ENCODE peak calls at places on chromosomes 7 and 10, in five cellular contexts. V is tibial nerve, D is ovary, R is sigmoid colon, A is GM12878. O is an unnamed sample.
A peak's percentile ranks its signal among the peaks of the same experiment; 100 is the strongest.

GRCh38 chr10:84608126-84608525 is 279.7 kb downstream of the CCSER2 start:
- DNase-seq in A (peak; percentile 12), V (no peak), D (no peak), R (no peak), O (no peak)

GRCh38 chr10:43136995-43137700 is 1.1 kb upstream of the CSGALNACT2 start:
- DNase-seq in V (no peak), R (no peak), D (no peak), A (no peak), O (peak; percentile 70)

GRCh38 chr10:70587045-70587658 is 15.4 kb downstream of the PRF1 start:
- DNase-seq in A (peak; percentile 49), D (no peak), R (no peak), V (no peak), O (no peak)

GRCh38 chr10:43218206-43218950 is 48.5 kb downstream of the RASGEF1A start:
- DNase-seq in A (no peak), R (no peak), D (no peak), V (no peak), O (no peak)

GRCh38 chr7:141864765-141865447 is 23.6 kb upstream of the PRSS37 start:
- DNase-seq in D (no peak), R (no peak), A (no peak), V (no peak), O (no peak)

GRCh38 chr10:131758942-131759315 is 141.9 kb upstream of the PPP2R2D start:
- DNase-seq in V (no peak), R (peak; percentile 48), A (no peak), D (no peak), O (no peak)

GRCh38 chr10:117532003-117532385 is 10.6 kb upstream of the EMX2 start:
- DNase-seq in D (no peak), A (no peak), R (no peak), V (no peak), O (no peak)

GRCh38 chr10:24360286-24361127 is 151.6 kb downstream of the KIAA1217 start:
- DNase-seq in D (peak; percentile 84), R (no peak), V (peak; percentile 78), A (no peak), O (no peak)

GRCh38 chr7:94052398-94053180 is 48.4 kb upstream of the BET1 start:
- DNase-seq in V (no peak), A (peak; percentile 27), R (no peak), D (no peak), O (no peak)

DNA sequence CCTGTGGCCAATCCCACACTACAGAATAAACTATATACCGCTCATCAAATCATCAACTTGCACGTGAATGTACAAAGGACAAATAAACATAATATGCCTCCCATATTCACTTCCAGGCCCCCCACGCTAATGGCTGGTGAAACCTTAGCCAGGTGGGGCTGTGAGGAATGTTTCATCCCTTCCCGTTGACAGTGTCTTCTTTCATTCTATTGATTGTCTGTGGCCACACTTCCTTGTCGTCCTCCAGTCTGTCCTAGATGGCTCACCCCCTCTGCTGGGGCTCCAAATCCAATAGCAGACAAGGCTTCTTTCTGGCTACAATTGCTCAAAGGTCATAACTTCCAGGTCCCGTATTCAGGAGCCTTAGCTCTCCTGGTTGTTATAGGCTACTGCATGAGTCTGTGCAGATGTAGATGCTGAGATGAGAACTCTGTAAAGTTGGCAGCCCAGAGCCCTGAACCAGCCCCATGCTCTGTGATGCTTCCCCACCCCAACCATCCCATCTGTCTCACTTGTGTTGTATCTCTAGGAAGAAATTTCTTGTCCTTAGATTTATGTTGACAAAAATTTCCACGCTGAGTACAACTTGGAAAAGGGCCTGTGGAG is 61.4 kb upstream of the EEPD1 start:
- DNase-seq in D (no peak), V (no peak), A (no peak), R (no peak), O (no peak)
- H3K27ac ChIP-seq in D (no peak overlapping the region), V (no peak overlapping the region), A (no peak overlapping the region), R (no peak overlapping the region), O (no peak overlapping the region)

DNA sequence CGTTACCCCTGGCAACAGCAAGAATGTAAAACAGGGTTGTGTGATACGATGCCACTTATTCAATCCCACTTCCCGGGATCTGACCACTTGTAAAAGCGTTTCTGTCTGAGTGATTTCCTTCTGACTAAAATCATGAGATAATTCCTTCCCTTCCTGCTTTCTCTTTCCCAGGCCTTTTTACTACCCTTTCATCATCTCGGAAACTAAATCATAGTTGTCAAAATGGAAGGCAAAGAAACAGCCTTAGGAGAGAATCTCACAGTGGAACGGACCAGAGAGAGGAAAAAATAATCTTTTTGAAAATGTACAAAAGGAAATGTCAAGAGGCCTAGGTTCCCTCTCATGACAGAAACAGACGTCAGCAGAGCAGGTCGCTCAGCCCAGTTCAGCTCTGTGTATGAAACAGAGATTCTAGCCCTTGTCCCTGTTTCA is 29.7 kb downstream of the DIP2C start:
- DNase-seq in R (peak; percentile 53), V (no peak), A (no peak), D (peak; percentile 19), O (no peak)
- TF ChIP-seq EP300 in R (peak; percentile 54), V (no peak), A (no peak), D (no peak), O (no peak)

GRCh38 chr7:116211006-116211912 is 920 bp downstream of the TES start:
- DNase-seq in R (peak; percentile 91), A (peak; percentile 59), V (peak; percentile 33), D (peak; percentile 37), O (peak; percentile 93)

GRCh38 chr7:116210345-116211005 is at the start of gene TES:
- DNase-seq in V (no peak), D (peak; percentile 60), A (no peak), R (peak; percentile 81), O (no peak)

GRCh38 chr7:116213361-116214155 is 3.2 kb downstream of the TES start:
- DNase-seq in R (no peak), A (no peak), V (no peak), D (no peak), O (no peak)

GRCh38 chr7:116212859-116213258 is 2.5 kb downstream of the TES start:
- DNase-seq in D (no peak), R (no peak), A (no peak), V (no peak), O (no peak)

DNA sequence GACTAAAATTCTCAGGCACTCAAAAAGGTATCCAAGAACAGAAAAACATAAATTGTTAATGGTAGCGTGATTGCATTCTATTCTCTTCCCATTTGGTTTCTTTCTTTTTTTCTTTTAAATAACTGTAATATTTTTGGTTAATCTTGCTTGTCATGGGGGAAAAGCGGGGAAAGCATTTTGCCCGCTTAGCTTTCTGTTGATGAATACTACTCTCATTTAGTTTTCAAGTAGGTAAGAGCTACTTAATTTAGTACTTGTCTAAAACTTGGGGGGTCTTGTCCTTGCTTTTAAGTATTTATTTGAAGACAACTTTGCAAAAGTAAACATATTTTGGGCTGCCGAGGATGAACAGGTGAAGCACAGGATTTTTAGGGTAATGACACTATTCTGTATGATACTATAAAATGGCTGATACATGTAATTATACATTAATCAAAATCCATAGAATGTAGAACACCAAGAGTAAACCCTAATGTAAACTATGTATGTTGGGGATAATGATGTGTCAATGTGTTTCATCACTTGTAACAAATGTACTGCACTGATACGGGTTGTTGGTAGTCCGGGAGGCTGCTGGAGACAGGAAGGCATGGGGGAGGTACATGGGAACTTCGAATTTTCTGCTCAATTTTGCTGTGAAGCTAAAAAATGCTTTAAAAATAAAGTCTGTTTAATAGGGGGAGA is 1.7 kb downstream of the TES start:
- DNase-seq in D (no peak), A (no peak), R (no peak), V (no peak), O (no peak)
- TF ChIP-seq POLR2A in D (no peak), A (no peak), R (no peak), V (no peak), O (no peak)

GRCh38 chr7:80724249-80724871 is 85.9 kb downstream of the CD36 start:
- DNase-seq in A (no peak), R (no peak), V (no peak), D (no peak), O (no peak)
- H3K27ac ChIP-seq in A (no peak overlapping the region), R (peak overlapping the region; percentile 66), V (peak overlapping the region; percentile 92), D (no peak overlapping the region), O (peak overlapping the region; percentile 85)

DNA sequence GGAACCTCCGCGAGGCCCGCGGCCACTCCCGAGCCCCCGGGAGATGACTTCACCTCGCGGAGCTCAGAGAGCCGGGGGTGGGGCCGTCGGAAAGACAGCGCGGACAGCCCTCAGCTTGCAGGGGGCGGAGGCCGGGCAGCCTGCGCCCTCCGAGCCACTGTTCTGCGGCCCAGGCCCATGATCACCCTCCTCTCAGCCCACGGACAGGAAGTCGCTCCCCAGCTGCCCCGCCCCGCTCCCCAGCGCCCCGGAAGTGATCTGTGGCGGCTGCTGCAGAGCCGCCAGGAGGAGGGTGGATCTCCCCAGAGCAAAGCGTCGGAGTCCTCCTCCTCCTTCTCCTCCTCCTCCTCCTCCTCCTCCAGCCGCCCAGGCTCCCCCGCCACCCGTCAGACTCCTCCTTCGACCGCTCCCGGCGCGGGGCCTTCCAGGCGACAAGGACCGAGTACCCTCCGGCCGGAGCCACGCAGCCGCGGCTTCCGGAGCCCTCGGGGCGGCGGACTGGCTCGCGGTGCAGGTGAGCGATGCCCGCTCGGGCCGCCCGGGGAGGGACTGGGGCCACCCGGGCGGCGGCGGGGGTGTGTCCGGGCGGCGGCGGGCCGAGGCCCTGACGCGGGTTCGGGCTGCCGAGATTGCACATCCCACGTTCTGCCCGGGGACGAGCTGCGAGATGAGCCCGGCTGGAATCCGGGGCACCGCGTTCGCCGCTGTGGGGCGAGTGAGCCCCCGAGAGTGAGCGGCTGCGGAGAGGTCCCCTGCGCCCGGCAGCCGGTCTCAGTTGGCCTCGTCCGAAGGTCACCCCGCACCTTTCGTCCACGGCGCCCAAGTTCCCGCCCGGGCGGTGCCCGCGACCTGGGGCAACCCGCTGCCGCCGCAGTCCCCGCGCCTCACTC is at the start of gene RALA:
- DNase-seq in A (peak; percentile 48), D (peak; percentile 94), R (peak; percentile 96), V (peak; percentile 79), O (peak; percentile 95)
- TF ChIP-seq EP300 in A (no peak), D (no peak), R (no peak), V (peak; percentile 86), O (no peak)

DNA sequence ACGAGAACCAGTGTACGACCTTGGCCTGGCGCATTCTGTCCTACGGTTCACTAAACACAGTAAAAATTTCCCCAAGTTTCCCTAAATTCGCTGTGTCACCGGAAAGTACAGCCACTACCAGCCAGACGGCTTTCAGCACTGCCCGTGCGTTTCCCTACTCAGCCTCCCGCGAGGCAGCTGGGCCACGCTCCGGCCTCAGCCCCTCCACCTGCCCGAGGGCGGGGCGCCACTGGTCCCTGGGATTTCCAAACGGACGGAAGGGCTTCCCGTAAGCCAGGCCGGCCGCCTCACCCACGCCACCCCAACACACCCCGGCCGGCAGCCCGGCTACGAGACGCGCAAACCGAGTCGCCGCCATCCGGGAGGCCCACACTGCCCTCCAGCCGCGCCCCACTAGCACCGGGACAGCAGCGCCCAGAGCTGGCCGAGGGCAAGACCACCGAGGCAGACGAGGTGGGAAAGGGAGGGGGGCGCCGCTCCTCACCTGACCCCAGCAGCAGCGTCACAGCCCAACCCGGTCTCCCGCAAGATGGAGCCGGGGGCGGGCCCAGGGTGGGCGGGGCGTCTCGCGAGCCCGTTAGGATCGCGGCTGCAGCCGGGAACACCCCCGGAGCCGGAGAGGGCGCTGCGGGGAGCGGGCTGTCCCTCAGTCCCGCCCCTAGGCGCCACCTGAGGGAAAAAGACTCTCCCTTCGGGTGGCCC is at the start of gene ANXA7:
- DNase-seq in R (peak; percentile 96), A (peak; percentile 47), V (peak; percentile 89), D (peak; percentile 96), O (peak; percentile 96)
- TF ChIP-seq POLR2A in R (peak; percentile 71), A (peak; percentile 88), V (peak; percentile 79), D (peak; percentile 94), O (peak; percentile 83)

DNA sequence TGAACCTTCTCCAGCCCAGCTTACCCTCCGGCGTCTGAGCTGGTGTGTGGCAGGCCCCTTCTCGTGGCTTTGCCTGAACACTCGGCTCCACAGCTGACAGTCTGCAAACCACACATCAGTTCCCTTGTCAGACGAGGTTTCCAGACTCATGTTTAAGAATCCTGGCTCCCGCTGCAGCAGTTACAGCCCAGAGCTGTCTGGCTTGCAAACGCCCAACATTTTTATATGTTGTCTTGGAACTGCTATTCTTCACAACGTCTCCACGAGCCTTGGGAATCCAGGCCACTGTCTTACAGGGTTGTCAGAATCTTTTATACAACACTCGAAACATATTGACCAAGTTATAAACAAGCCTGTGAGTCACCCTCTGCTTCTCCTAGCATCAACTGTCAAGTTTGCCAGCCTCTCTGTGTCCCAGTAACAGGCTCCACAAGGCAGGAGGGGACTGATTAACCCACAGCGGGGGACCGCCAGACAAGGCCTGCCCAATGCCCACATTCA is 68.1 kb downstream of the TNS3 start:
- DNase-seq in R (peak; percentile 80), D (peak; percentile 37), A (no peak), V (no peak), O (no peak)
- H3K27ac ChIP-seq in R (peak overlapping the region; percentile 71), D (no peak overlapping the region), A (no peak overlapping the region), V (peak overlapping the region; percentile 62), O (peak overlapping the region; percentile 62)